ENCODE peak calls at places on chromosomes 12 and 14, in eight cellular contexts. U, P, B, F, Y, K, G and Z are unnamed samples.
A peak's percentile ranks its signal among the peaks of the same experiment; 100 is the strongest.

GRCh38 chr12:96881608-96882007 is 25.4 kb upstream of the NEDD1 start:
- DNase-seq in B (no peak), G (no peak), P (no peak), Y (no peak), U (no peak), F (no peak), K (no peak), Z (no peak)

GRCh38 chr14:95415993-95416392 is 96.3 kb upstream of the CLMN start:
- DNase-seq in F (no peak), G (no peak), B (no peak), K (no peak), U (no peak), Y (no peak), P (peak; percentile 66), Z (no peak)

GRCh38 chr14:100698719-100699448 is 27.8 kb upstream of the DLK1 start:
- DNase-seq in Y (no peak), K (no peak), P (no peak), G (no peak), F (no peak), U (no peak), B (no peak), Z (no peak)

GRCh38 chr14:49857427-49858003 is 4.9 kb upstream of the NEMF start:
- DNase-seq in F (no peak), P (no peak), K (peak; percentile 34), G (no peak), Y (no peak), U (no peak), B (no peak), Z (no peak)

GRCh38 chr14:67987596-67987995 is 168.0 kb downstream of the RAD51B start:
- DNase-seq in K (peak; percentile 87), B (peak; percentile 85), U (peak; percentile 98), Y (no peak), F (peak; percentile 5), G (no peak), P (no peak), Z (no peak)

GRCh38 chr12:56476972-56477432 is 8.6 kb downstream of the SPRYD4 start:
- DNase-seq in Y (no peak), U (no peak), B (no peak), P (no peak), K (no peak), G (no peak), F (no peak), Z (no peak)

GRCh38 chr12:28629691-28630090 is 439.4 kb downstream of the CCDC91 start:
- DNase-seq in U (no peak), F (no peak), K (no peak), Y (no peak), G (no peak), B (no peak), P (peak; percentile 12), Z (no peak)

GRCh38 chr12:19387182-19387581 is 52.1 kb upstream of the AEBP2 start:
- DNase-seq in G (no peak), P (no peak), U (no peak), Y (no peak), F (no peak), B (no peak), K (no peak), Z (no peak)

GRCh38 chr12:105995986-105996385 is 142.8 kb downstream of the NUAK1 start:
- DNase-seq in U (peak; percentile 43), G (no peak), F (no peak), Y (no peak), B (peak; percentile 9), K (peak; percentile 34), P (no peak), Z (no peak)

GRCh38 chr14:70641548-70642312 is at the start of gene TTC9:
- DNase-seq in P (peak; percentile 67), K (no peak), B (peak; percentile 37), Y (no peak), U (no peak), G (peak; percentile 48), F (no peak), Z (peak; percentile 31)

GRCh38 chr12:15428632-15429031 is 106.3 kb downstream of the PTPRO start:
- DNase-seq in U (no peak), P (no peak), F (no peak), G (no peak), K (peak; percentile 5), B (no peak), Y (no peak), Z (no peak)

GRCh38 chr12:12121022-12121421 is 50.3 kb downstream of the BCL2L14 start:
- DNase-seq in B (peak; percentile 12), Y (no peak), U (no peak), P (no peak), G (no peak), F (no peak), K (no peak), Z (no peak)

GRCh38 chr14:74739293-74740030 is 23.7 kb upstream of the YLPM1 start:
- DNase-seq in B (peak; percentile 18), U (no peak), F (no peak), P (no peak), G (no peak), Y (no peak), K (no peak), Z (no peak)

GRCh38 chr12:110176745-110177144 is 52.6 kb downstream of the IFT81 start:
- DNase-seq in P (no peak), Y (no peak), F (no peak), U (peak; percentile 76), B (peak; percentile 36), G (no peak), K (no peak), Z (no peak)

GRCh38 chr14:105742531-105742848 is 216.1 kb downstream of the TMEM121 start:
- DNase-seq in P (no peak), B (no peak), U (no peak), F (no peak), K (no peak), G (no peak), Y (no peak), Z (no peak)

GRCh38 chr12:4943067-4943937 is 33.6 kb downstream of the KCNA1 start:
- DNase-seq in Y (no peak), G (no peak), K (no peak), F (no peak), U (no peak), P (no peak), B (no peak), Z (peak; percentile 46)

GRCh38 chr14:45559626-45560025 is 306.6 kb upstream of the MIS18BP1 start:
- DNase-seq in Y (no peak), K (no peak), P (no peak), B (no peak), G (no peak), F (no peak), U (no peak), Z (no peak)

GRCh38 chr12:70258605-70259403 is 15.6 kb downstream of the CNOT2 start:
- DNase-seq in P (no peak), F (no peak), B (no peak), U (no peak), K (no peak), Y (no peak), G (no peak), Z (no peak)